ENCODE peak calls at places on chromosome 7, in ten cellular contexts. M is A549, U is lower leg skin, H is H54, O is upper lobe of left lung, N is prostate gland, Z is NB4, T is ovary, C is heart left ventricle, W is sigmoid colon. L is an unnamed sample.

GRCh38 chr7:116525913-116526857 is 1.3 kb downstream of the CAV1 start:
- DNase-seq in H (peak), W (peak), O (peak), Z (peak), C (peak), U (peak), M (peak), T (peak), N (peak), L (peak)

GRCh38 chr7:82167568-82168314 is 275.8 kb downstream of the CACNA2D1 start:
- DNase-seq in Z (no peak), W (no peak), N (no peak), M (peak), T (no peak), C (no peak), O (no peak), U (no peak), H (no peak), L (no peak)

GRCh38 chr7:16114633-16115032 is 306.7 kb downstream of the CRPPA start:
- DNase-seq in H (no peak), T (no peak), O (no peak), Z (peak), M (peak), U (no peak), C (no peak), W (no peak), N (no peak), L (no peak)

GRCh38 chr7:20350518-20350951 is 19.8 kb downstream of the ITGB8 start:
- DNase-seq in N (peak), Z (no peak), T (peak), C (no peak), U (no peak), W (peak), M (no peak), O (no peak), H (no peak), L (no peak)

GRCh38 chr7:17374157-17374556 is 75.7 kb downstream of the AHR start:
- DNase-seq in W (no peak), O (no peak), T (no peak), U (no peak), Z (no peak), N (no peak), M (no peak), C (no peak), H (no peak), L (no peak)

GRCh38 chr7:132270517-132270916 is 305.8 kb downstream of the PLXNA4 start:
- DNase-seq in Z (peak), O (no peak), W (no peak), M (no peak), U (no peak), H (no peak), T (no peak), C (no peak), N (no peak), L (no peak)

GRCh38 chr7:25029075-25029474 is 49.1 kb upstream of the OSBPL3 start:
- DNase-seq in W (no peak), U (no peak), C (no peak), T (no peak), O (no peak), M (no peak), N (no peak), Z (no peak), H (no peak), L (no peak)

GRCh38 chr7:24963218-24963617 is 16.8 kb downstream of the OSBPL3 start:
- DNase-seq in T (no peak), W (peak), N (no peak), H (no peak), C (peak), Z (peak), M (no peak), O (no peak), U (no peak), L (no peak)

GRCh38 chr7:38398725-38399321 is 125.4 kb upstream of the TARP start:
- DNase-seq in T (peak), O (no peak), N (peak), W (no peak), Z (peak), U (no peak), M (peak), C (no peak), H (peak), L (no peak)

GRCh38 chr7:29113384-29114102 is 32.8 kb downstream of the CPVL start:
- DNase-seq in U (peak), W (no peak), C (no peak), Z (peak), H (peak), M (peak), N (no peak), T (no peak), O (no peak), L (no peak)

GRCh38 chr7:21426958-21427860 is 674 bp upstream of the SP4 start:
- DNase-seq in T (peak), C (peak), M (peak), Z (peak), N (peak), H (peak), U (peak), O (peak), W (peak), L (peak)
- TF ChIP-seq POLR2A in T (peak), C (no peak), M (peak), Z (peak), N (peak), H (peak), U (no peak), O (peak), W (peak), L (peak)

GRCh38 chr7:22726849-22727792 is at the start of gene IL6:
- DNase-seq in U (peak), H (peak), N (peak), Z (peak), M (peak), W (peak), C (peak), T (peak), O (peak), L (no peak)
- TF ChIP-seq POLR2A in U (no peak), H (no peak), N (no peak), Z (no peak), M (no peak), W (no peak), C (no peak), T (no peak), O (no peak), L (no peak)

GRCh38 chr7:98203261-98203963 is 7.8 kb upstream of the BHLHA15 start:
- DNase-seq in W (no peak), M (no peak), Z (no peak), H (no peak), O (no peak), U (peak), T (no peak), N (no peak), C (no peak), L (peak)
- TF ChIP-seq POLR2A in W (no peak), M (no peak), Z (no peak), H (no peak), O (no peak), U (no peak), T (no peak), N (no peak), C (no peak), L (peak)

GRCh38 chr7:42090056-42090455 is 147.0 kb downstream of the GLI3 start:
- DNase-seq in O (no peak), W (no peak), N (no peak), Z (no peak), T (no peak), U (no peak), H (no peak), M (no peak), C (no peak), L (no peak)
- TF ChIP-seq POLR2A in O (no peak), W (no peak), N (no peak), Z (no peak), T (no peak), U (no peak), H (no peak), M (no peak), C (no peak), L (no peak)

DNA sequence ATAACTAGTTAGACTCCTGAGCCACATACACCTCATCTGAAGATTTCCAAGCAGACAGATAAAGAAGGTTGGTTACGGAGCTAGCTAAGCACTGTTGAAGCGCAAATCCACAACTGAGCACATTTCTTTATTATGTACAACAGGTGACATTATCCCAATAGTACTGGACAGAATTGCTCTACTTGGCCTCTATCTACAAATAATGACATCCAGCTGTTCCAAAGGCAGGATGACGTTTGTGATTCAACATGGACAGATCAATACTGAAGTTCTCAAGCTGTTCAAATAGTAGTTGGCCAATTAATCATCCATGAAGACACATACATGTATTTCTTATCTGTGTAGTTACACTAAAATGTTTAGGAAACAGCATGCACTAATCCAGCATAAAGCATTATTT is 101.0 kb downstream of the UBE2H start:
- DNase-seq in H (no peak), W (no peak), N (no peak), T (no peak), C (no peak), O (no peak), U (no peak), M (no peak), Z (no peak), L (no peak)
- TF ChIP-seq POLR2A in H (no peak), W (no peak), N (no peak), T (no peak), C (no peak), O (no peak), U (no peak), M (no peak), Z (no peak), L (no peak)

DNA sequence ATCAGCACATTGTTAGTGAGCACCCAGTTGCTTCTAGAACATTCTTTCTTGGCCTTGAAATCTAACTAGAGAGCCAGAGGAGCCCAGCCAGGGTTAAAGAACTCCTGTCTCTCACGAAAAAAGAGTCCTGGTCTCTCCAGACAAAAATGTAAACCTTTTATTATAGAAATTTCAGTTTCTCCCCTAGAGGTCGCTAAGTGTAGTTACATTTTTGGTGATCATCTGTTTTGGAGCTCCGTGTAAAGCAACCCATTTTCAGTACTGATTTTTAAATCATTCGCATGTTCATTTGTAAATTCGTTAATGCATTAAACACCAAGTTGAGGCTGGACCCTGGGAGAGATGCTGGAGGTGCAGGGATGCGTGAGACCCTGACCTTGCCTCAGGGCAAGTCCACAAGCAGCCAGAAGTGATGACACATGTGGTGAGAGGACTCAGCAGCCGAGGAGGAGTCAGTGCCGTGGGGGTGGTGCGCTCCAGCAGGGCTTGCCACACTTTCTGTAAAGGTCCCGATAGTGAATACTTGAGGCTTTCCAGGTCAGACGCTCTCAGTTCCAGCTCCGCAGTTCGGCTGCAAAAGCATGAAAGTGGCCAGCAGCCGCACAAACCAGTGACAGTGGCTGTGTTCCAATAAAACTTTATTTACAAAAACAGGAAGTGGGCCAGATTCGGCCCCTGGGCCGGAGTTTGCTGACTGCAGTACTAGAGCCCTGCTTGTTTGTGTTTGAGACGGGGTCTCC is 578.6 kb upstream of the FOXK1 start:
- DNase-seq in N (no peak), H (peak), W (no peak), O (no peak), T (no peak), M (peak), C (no peak), U (no peak), Z (peak), L (no peak)
- TF ChIP-seq POLR2A in N (no peak), H (no peak), W (no peak), O (no peak), T (no peak), M (no peak), C (no peak), U (no peak), Z (no peak), L (no peak)

GRCh38 chr7:96321041-96321669 is 743 bp downstream of the SLC25A13 start:
- DNase-seq in T (peak), C (peak), M (peak), H (peak), Z (peak), N (peak), U (peak), O (no peak), W (peak), L (no peak)

GRCh38 chr7:96320437-96320836 is 1.5 kb downstream of the SLC25A13 start:
- DNase-seq in N (no peak), M (no peak), W (no peak), H (no peak), U (no peak), T (no peak), C (no peak), O (no peak), Z (peak), L (peak)

GRCh38 chr7:96322373-96322695 is 436 bp upstream of the SLC25A13 start:
- DNase-seq in N (no peak), W (no peak), Z (no peak), M (no peak), T (no peak), U (no peak), C (no peak), O (no peak), H (no peak), L (no peak)

GRCh38 chr7:96322847-96323461 is 1.1 kb upstream of the SLC25A13 start:
- DNase-seq in C (no peak), N (no peak), T (no peak), O (no peak), U (no peak), W (no peak), Z (no peak), H (no peak), M (no peak), L (no peak)

DNA sequence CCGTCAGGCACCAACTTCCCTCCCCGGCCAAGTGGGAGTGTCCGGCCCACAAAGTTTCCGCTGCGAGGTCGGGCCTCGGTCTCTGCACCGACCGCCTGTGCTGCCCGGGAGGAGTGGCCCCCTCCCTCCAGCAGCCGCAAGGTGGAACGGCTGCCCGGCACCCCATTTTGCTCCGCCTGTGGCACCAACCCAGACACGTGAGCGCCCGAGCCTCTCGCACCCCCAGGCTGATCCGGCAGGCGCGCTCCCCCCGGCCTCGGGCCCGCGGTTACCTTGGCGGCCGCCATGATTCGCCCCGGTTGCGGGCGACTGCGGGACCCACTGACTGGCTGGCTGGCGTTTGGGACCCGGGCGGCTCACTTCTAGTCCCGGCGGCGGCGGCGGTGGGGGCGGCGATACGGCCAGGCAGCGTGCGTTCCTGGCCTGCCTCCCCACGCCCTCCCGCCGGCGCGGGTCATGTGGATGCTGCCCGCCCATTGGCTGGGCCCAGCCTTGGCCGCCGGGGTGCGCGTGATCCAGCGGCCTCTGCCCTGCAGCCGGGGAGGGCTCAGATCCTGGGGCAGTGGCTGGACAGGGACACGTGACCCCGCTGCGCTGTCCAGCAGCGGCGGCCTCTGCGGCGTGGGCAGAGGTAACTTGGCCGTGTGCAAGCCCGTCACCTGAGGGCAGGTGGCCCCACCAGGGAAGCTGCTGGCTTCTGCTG is at the start of gene SLC25A13:
- DNase-seq in O (peak), N (peak), H (peak), Z (peak), M (peak), U (peak), T (peak), C (peak), W (peak), L (peak)
- TF ChIP-seq POLR2A in O (peak), N (peak), H (peak), Z (peak), M (peak), U (no peak), T (peak), C (no peak), W (no peak), L (peak)

GRCh38 chr7:107043916-107044346 is 574 bp upstream of the PRKAR2B start:
- DNase-seq in U (no peak), W (no peak), H (no peak), M (no peak), C (no peak), N (no peak), T (no peak), O (no peak), Z (no peak), L (no peak)
- TF ChIP-seq POLR2A in U (no peak), W (no peak), H (no peak), M (no peak), C (no peak), N (no peak), T (no peak), O (no peak), Z (no peak), L (no peak)